ENCODE peak calls at places on chromosomes 11 and 22, in six cellular contexts. One of them, this sample, is unnamed.

GRCh38 chr22:37514526-37515051 is 4.6 kb downstream of the CARD10 start:
- DNase-seq in fibroblast of lung: no peak
- DNase-seq in Jurkat, Clone E6-1: no peak
- DNase-seq in iris pigment epithelial cell: no peak
- DNase-seq in activated T-helper 9 cell treated with anti-CD3 and anti-CD28 coated beads, Interleukin-2, amount 50 U/mL, for 16 hours: no peak
- DNase-seq in thoracic aorta: no peak
- DNase-seq in this sample: no peak

GRCh38 chr22:46578824-46579561 is 41.2 kb upstream of the GRAMD4 start:
- DNase-seq in fibroblast of lung: peak
- DNase-seq in Jurkat, Clone E6-1: no peak
- DNase-seq in iris pigment epithelial cell: peak
- DNase-seq in activated T-helper 9 cell treated with anti-CD3 and anti-CD28 coated beads, Interleukin-2, amount 50 U/mL, for 16 hours: no peak
- DNase-seq in thoracic aorta: peak
- DNase-seq in this sample: no peak

GRCh38 chr22:26364066-26365015 is 64.7 kb upstream of the ASPHD2 start:
- DNase-seq in fibroblast of lung: peak
- DNase-seq in Jurkat, Clone E6-1: peak
- DNase-seq in iris pigment epithelial cell: peak
- DNase-seq in activated T-helper 9 cell treated with anti-CD3 and anti-CD28 coated beads, Interleukin-2, amount 50 U/mL, for 16 hours: peak
- DNase-seq in thoracic aorta: no peak
- DNase-seq in this sample: no peak

GRCh38 chr11:875769-876301 is 33.2 kb downstream of the TSPAN4 start:
- DNase-seq in fibroblast of lung: no peak
- DNase-seq in Jurkat, Clone E6-1: no peak
- DNase-seq in iris pigment epithelial cell: no peak
- DNase-seq in activated T-helper 9 cell treated with anti-CD3 and anti-CD28 coated beads, Interleukin-2, amount 50 U/mL, for 16 hours: no peak
- DNase-seq in thoracic aorta: no peak
- DNase-seq in this sample: no peak

GRCh38 chr11:73452726-73453125 is 76.5 kb downstream of the RELT start:
- DNase-seq in fibroblast of lung: no peak
- DNase-seq in Jurkat, Clone E6-1: no peak
- DNase-seq in iris pigment epithelial cell: no peak
- DNase-seq in activated T-helper 9 cell treated with anti-CD3 and anti-CD28 coated beads, Interleukin-2, amount 50 U/mL, for 16 hours: no peak
- DNase-seq in thoracic aorta: no peak
- DNase-seq in this sample: no peak

GRCh38 chr22:23179381-23180294 is 671 bp upstream of the BCR start:
- DNase-seq in fibroblast of lung: no peak
- DNase-seq in Jurkat, Clone E6-1: no peak
- DNase-seq in iris pigment epithelial cell: no peak
- DNase-seq in activated T-helper 9 cell treated with anti-CD3 and anti-CD28 coated beads, Interleukin-2, amount 50 U/mL, for 16 hours: no peak
- DNase-seq in thoracic aorta: peak
- DNase-seq in this sample: no peak

GRCh38 chr11:6637871-6638270 is 17.7 kb downstream of the DCHS1 start:
- DNase-seq in fibroblast of lung: peak
- DNase-seq in Jurkat, Clone E6-1: no peak
- DNase-seq in iris pigment epithelial cell: peak
- DNase-seq in activated T-helper 9 cell treated with anti-CD3 and anti-CD28 coated beads, Interleukin-2, amount 50 U/mL, for 16 hours: no peak
- DNase-seq in thoracic aorta: no peak
- DNase-seq in this sample: no peak

GRCh38 chr22:44351685-44352377 is 39.1 kb upstream of the SHISAL1 start:
- DNase-seq in fibroblast of lung: peak
- DNase-seq in Jurkat, Clone E6-1: no peak
- DNase-seq in iris pigment epithelial cell: peak
- DNase-seq in activated T-helper 9 cell treated with anti-CD3 and anti-CD28 coated beads, Interleukin-2, amount 50 U/mL, for 16 hours: no peak
- DNase-seq in thoracic aorta: no peak
- DNase-seq in this sample: peak

GRCh38 chr11:6319001-6319878 is 1.1 kb downstream of the CAVIN3 start:
- DNase-seq in fibroblast of lung: peak
- DNase-seq in Jurkat, Clone E6-1: no peak
- DNase-seq in iris pigment epithelial cell: peak
- DNase-seq in activated T-helper 9 cell treated with anti-CD3 and anti-CD28 coated beads, Interleukin-2, amount 50 U/mL, for 16 hours: no peak
- DNase-seq in thoracic aorta: peak
- DNase-seq in this sample: peak

GRCh38 chr11:11842426-11843008 is 745 bp downstream of the USP47 start:
- DNase-seq in fibroblast of lung: peak
- DNase-seq in Jurkat, Clone E6-1: peak
- DNase-seq in iris pigment epithelial cell: peak
- DNase-seq in activated T-helper 9 cell treated with anti-CD3 and anti-CD28 coated beads, Interleukin-2, amount 50 U/mL, for 16 hours: peak
- DNase-seq in thoracic aorta: no peak
- DNase-seq in this sample: peak

GRCh38 chr22:31926969-31927368 is 17.4 kb upstream of the YWHAH start:
- DNase-seq in fibroblast of lung: no peak
- DNase-seq in Jurkat, Clone E6-1: no peak
- DNase-seq in iris pigment epithelial cell: peak
- DNase-seq in activated T-helper 9 cell treated with anti-CD3 and anti-CD28 coated beads, Interleukin-2, amount 50 U/mL, for 16 hours: no peak
- DNase-seq in thoracic aorta: no peak
- DNase-seq in this sample: peak

GRCh38 chr22:46012881-46013281 is 35.9 kb upstream of the WNT7B start:
- DNase-seq in fibroblast of lung: no peak
- DNase-seq in Jurkat, Clone E6-1: no peak
- DNase-seq in iris pigment epithelial cell: no peak
- DNase-seq in activated T-helper 9 cell treated with anti-CD3 and anti-CD28 coated beads, Interleukin-2, amount 50 U/mL, for 16 hours: no peak
- DNase-seq in thoracic aorta: no peak
- DNase-seq in this sample: no peak

GRCh38 chr11:94017446-94017845 is 3.7 kb upstream of the HEPHL1 start:
- DNase-seq in fibroblast of lung: no peak
- DNase-seq in Jurkat, Clone E6-1: no peak
- DNase-seq in iris pigment epithelial cell: peak
- DNase-seq in activated T-helper 9 cell treated with anti-CD3 and anti-CD28 coated beads, Interleukin-2, amount 50 U/mL, for 16 hours: no peak
- DNase-seq in thoracic aorta: no peak
- DNase-seq in this sample: no peak

GRCh38 chr22:30575011-30575671 is 676 bp upstream of the GAL3ST1 start:
- DNase-seq in fibroblast of lung: peak
- DNase-seq in Jurkat, Clone E6-1: no peak
- DNase-seq in iris pigment epithelial cell: no peak
- DNase-seq in activated T-helper 9 cell treated with anti-CD3 and anti-CD28 coated beads, Interleukin-2, amount 50 U/mL, for 16 hours: no peak
- DNase-seq in thoracic aorta: peak
- DNase-seq in this sample: no peak

GRCh38 chr11:119282495-119282894 is 34.4 kb downstream of the MCAM start:
- DNase-seq in fibroblast of lung: no peak
- DNase-seq in Jurkat, Clone E6-1: peak
- DNase-seq in iris pigment epithelial cell: no peak
- DNase-seq in activated T-helper 9 cell treated with anti-CD3 and anti-CD28 coated beads, Interleukin-2, amount 50 U/mL, for 16 hours: no peak
- DNase-seq in thoracic aorta: no peak
- DNase-seq in this sample: no peak

GRCh38 chr11:44266056-44266780 is 43.7 kb downstream of the ALX4 start:
- DNase-seq in fibroblast of lung: no peak
- DNase-seq in Jurkat, Clone E6-1: no peak
- DNase-seq in iris pigment epithelial cell: no peak
- DNase-seq in activated T-helper 9 cell treated with anti-CD3 and anti-CD28 coated beads, Interleukin-2, amount 50 U/mL, for 16 hours: no peak
- DNase-seq in thoracic aorta: no peak
- DNase-seq in this sample: no peak

GRCh38 chr22:49111085-49111484 is 716.6 kb downstream of the BRD1 start:
- DNase-seq in fibroblast of lung: no peak
- DNase-seq in Jurkat, Clone E6-1: no peak
- DNase-seq in iris pigment epithelial cell: no peak
- DNase-seq in activated T-helper 9 cell treated with anti-CD3 and anti-CD28 coated beads, Interleukin-2, amount 50 U/mL, for 16 hours: no peak
- DNase-seq in thoracic aorta: no peak
- DNase-seq in this sample: no peak

This sample was measured in cerebellar nuclear complex.